ENCODE peak calls at places on chromosome 1, in five cellular contexts. M is adrenal gland, X is OCI-LY7, D is Calu3, L is neural progenitor cell. B is an unnamed sample.

GRCh38 chr1:158509471-158510161 is 37.6 kb downstream of the OR10R2 start:
- DNase-seq in X (no peak), D (no peak), L (peak), M (peak), B (no peak)

GRCh38 chr1:203440780-203441179 is 34.8 kb upstream of the PRELP start:
- DNase-seq in X (peak), D (peak), M (peak), L (peak), B (peak)

GRCh38 chr1:169108897-169109560 is 2.5 kb downstream of the ATP1B1 start:
- DNase-seq in D (peak), X (peak), L (peak), M (peak), B (peak)

GRCh38 chr1:197838836-197839235 is 63.6 kb upstream of the DENND1B start:
- DNase-seq in M (no peak), X (no peak), D (no peak), L (no peak), B (no peak)

GRCh38 chr1:245591346-245592082 is 436.7 kb downstream of the KIF26B start:
- DNase-seq in X (no peak), M (no peak), L (no peak), D (no peak), B (no peak)

GRCh38 chr1:223344491-223344890 is 19.5 kb downstream of the SUSD4 start:
- DNase-seq in M (peak), L (no peak), X (no peak), D (no peak), B (no peak)

GRCh38 chr1:8203551-8203950 is 114.4 kb upstream of the SLC45A1 start:
- DNase-seq in M (no peak), X (no peak), D (no peak), L (no peak), B (no peak)

GRCh38 chr1:100249537-100250257 is at the start of gene DBT:
- DNase-seq in X (peak), M (peak), L (peak), D (peak), B (peak)

GRCh38 chr1:172390620-172391491 is 29.6 kb upstream of the C1orf105 start:
- DNase-seq in L (peak), D (no peak), X (peak), M (peak), B (peak)

GRCh38 chr1:240691521-240692338 is 79.8 kb upstream of the GREM2 start:
- DNase-seq in L (peak), D (peak), M (peak), X (no peak), B (no peak)

GRCh38 chr1:150165622-150166612 is 16.2 kb downstream of the PLEKHO1 start:
- DNase-seq in L (peak), D (peak), X (peak), M (peak), B (peak)

GRCh38 chr1:151619489-151620093 is 7.7 kb downstream of the SNX27 start:
- DNase-seq in D (no peak), L (no peak), X (no peak), M (no peak), B (no peak)

GRCh38 chr1:235643837-235644692 is 5.5 kb downstream of the GNG4 start:
- DNase-seq in M (no peak), D (no peak), L (no peak), X (no peak), B (no peak)

GRCh38 chr1:180595966-180596365 is 35.9 kb upstream of the XPR1 start:
- DNase-seq in D (no peak), X (no peak), M (no peak), L (no peak), B (no peak)
- TF ChIP-seq CTCF in D (no peak), X (no peak), M (no peak), L (no peak), B (no peak)

GRCh38 chr1:86146566-86146965 is 10.0 kb downstream of the COL24A1 start:
- DNase-seq in D (no peak), X (no peak), L (no peak), M (no peak), B (no peak)
- TF ChIP-seq CTCF in D (no peak), X (peak), L (peak), M (no peak), B (no peak)

GRCh38 chr1:12341667-12342066 is 111.8 kb downstream of the VPS13D start:
- DNase-seq in X (no peak), L (no peak), M (no peak), D (no peak), B (no peak)

GRCh38 chr1:12338017-12338416 is 108.2 kb downstream of the VPS13D start:
- DNase-seq in X (no peak), M (no peak), D (no peak), L (no peak), B (no peak)

GRCh38 chr1:12339861-12340557 is 110.2 kb downstream of the VPS13D start:
- DNase-seq in L (no peak), X (peak), D (no peak), M (no peak), B (no peak)

GRCh38 chr1:12338793-12339192 is 109.0 kb downstream of the VPS13D start:
- DNase-seq in M (no peak), D (no peak), X (no peak), L (no peak), B (no peak)

GRCh38 chr1:12339410-12339809 is 109.6 kb downstream of the VPS13D start:
- DNase-seq in L (no peak), X (no peak), M (no peak), D (no peak), B (no peak)
- TF ChIP-seq CTCF in L (peak), X (peak), M (no peak), D (no peak), B (no peak)

GRCh38 chr1:65434255-65434654 is 13.8 kb downstream of the LEPR start:
- DNase-seq in L (no peak), X (no peak), D (no peak), M (no peak), B (no peak)
- TF ChIP-seq CTCF in L (peak), X (peak), D (no peak), M (no peak), B (no peak)

GRCh38 chr1:27716262-27716895 is 9.4 kb upstream of the FAM76A start:
- DNase-seq in X (no peak), D (no peak), L (no peak), M (no peak), B (no peak)

GRCh38 chr1:27713869-27714513 is 11.8 kb upstream of the FAM76A start:
- DNase-seq in L (no peak), D (no peak), X (no peak), M (no peak), B (no peak)

GRCh38 chr1:27724961-27725373 is 794 bp upstream of the FAM76A start:
- DNase-seq in D (peak), X (peak), M (peak), L (peak), B (no peak)

DNA sequence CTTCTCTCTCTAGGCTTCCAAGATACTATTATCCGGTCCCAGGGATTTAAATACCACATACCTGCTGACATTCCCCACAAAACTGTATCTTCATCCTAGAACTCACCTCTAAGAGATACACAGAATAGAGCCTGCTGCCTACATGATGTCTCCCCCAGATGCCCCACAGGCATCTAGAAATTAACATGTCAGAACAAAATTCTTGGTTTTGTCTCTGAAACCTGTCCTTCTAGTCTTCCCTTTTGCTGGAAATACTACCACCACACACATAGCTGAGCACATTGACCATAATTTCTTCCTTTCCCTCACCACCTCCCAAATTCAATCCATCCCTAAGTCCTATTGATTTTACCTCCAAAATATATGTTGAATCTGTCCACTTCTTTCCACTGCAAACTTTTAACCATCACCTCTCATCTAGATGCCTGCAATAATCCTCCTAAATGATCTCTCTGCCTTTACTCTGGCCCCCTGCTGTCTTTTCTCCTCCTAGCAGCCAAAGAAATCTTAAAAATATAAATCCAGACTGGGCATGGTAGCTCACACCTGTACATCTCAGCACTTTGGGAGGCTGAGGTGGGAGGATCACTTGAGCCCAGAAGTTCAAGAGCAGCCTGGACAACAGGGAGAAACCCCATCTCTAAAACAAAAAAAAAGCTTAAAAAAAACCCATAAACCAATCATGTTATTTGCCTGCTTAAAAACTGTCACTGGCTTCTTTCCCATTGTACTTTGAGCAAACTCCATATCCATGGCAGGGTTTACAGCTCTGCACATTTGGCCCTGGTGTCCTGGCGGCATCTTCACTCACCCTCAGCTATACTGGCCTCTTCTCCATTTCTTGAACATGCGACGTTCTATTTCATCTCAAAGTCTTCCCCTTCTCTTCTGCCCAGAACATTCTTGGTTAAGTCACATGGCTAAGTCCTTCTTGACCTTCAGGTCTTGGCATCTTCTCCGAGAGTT is 6.2 kb upstream of the FAM76A start:
- DNase-seq in D (no peak), M (no peak), X (peak), L (no peak), B (no peak)
- TF ChIP-seq CTCF in D (no peak), M (no peak), X (peak), L (no peak), B (peak)

DNA sequence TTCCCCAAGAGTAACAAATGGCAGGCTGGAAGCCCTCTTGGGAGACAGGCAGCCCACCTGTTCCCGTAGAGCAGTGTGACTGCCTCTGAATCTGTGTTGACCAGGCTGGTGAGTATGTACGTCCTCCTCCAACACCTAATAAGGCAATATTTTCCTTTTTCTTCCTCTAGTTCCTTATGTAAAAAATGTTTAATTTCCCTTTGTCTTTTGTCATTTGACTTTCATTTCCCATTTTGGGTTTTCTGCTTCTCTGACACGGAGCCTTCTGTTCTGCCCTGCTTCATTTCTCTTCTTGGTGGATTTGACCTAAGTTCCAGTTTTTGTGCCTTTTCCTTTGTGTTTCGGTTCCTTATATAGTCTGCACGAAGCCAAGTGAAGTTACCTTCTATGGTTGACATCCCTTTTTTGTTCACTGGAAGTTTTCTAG is 65.8 kb upstream of the ATF3 start:
- DNase-seq in M (no peak), L (no peak), D (no peak), X (no peak), B (no peak)
- TF ChIP-seq CTCF in M (no peak), L (no peak), D (no peak), X (no peak), B (no peak)

DNA sequence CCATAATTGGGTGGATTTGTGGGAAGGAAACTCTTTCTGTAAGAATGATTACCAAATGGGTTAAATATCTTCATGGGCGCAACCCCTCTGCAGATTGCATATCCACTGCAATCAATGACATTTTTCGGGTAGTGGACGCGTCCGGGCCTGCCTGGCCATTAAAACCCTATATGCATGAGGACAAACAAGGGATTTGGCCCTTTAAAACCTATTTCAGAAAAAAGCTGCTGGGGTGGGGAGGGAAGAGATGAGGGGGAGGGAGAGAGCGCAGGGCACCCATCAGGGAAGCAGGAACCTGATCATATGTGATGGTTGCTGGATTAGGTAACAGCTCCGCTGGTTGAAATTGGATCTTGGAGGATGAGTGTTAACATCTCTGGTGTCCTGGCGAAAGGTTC is 228.8 kb downstream of the PBX1 start:
- DNase-seq in X (no peak), D (no peak), L (no peak), M (no peak), B (no peak)
- TF ChIP-seq CTCF in X (no peak), D (no peak), L (no peak), M (no peak), B (no peak)

DNA sequence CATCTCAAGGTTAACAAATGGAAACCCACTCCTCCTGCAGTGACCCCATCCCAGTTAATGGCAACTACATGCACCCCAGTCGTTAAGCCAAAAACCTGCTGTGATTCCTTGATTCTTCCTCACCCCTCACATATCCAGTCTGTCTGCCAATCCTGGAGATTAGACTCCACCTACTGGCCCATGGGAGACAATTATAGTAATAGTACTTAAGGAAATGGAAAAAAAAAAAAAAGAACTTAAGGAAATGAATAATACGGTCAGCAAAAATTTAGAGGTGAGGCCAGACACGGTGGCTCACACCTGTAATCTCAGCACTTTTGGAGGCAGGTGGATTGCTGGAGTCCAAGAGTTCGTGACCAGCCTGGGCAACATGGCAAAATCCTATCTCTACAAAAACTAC is 7.0 kb downstream of the NOL9 start:
- DNase-seq in L (no peak), M (no peak), D (no peak), X (no peak), B (no peak)
- TF ChIP-seq CTCF in L (no peak), M (peak), D (no peak), X (no peak), B (no peak)

DNA sequence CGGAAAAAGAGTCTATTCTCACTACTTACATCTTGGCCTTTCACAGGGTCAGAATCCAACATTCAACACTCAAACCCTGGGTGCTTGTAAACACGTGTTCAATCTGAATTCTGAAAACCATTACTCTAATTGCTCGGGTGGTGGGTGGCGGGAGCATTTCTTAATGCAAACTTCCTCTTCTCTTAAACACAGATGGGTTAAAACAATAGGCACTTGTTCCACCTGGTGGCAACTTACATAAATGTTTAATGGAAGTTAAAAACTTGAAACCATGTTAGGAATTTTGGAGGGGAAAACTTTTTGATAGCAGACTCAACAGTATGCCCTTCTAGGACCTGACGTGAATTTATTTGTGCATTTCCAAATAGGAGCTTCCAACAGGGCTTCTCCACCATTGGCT is 23.4 kb upstream of the TDRD10 start:
- DNase-seq in L (no peak), X (peak), D (peak), M (no peak), B (peak)
- TF ChIP-seq CTCF in L (no peak), X (peak), D (peak), M (peak), B (peak)